ENCODE peak calls at places on chromosomes 13 and 19, in nine cellular contexts. Q is uterus, J is HL-60, U is IMR-90, R is astrocyte of the spinal cord, G is NB4, T is tibial nerve, N is psoas muscle, A is fibroblast of mammary gland. M is an unnamed sample.

GRCh38 chr13:61927648-61928047 is 512.0 kb upstream of the PCDH20 start:
- DNase-seq in Q (no peak), N (no peak), U (no peak), A (no peak), J (no peak), G (no peak), T (no peak), R (no peak), M (no peak)

GRCh38 chr19:35236638-35237400 is 8.3 kb upstream of the FAM187B start:
- DNase-seq in R (no peak), A (no peak), N (no peak), J (peak), U (no peak), G (peak), T (no peak), Q (no peak), M (no peak)

GRCh38 chr19:21698215-21698614 is 69.2 kb downstream of the ZNF100 start:
- DNase-seq in G (peak), T (peak), U (peak), R (peak), Q (no peak), N (no peak), J (no peak), A (peak), M (peak)

GRCh38 chr13:100608906-100609305 is 20.3 kb upstream of the GGACT start:
- DNase-seq in R (no peak), G (peak), J (no peak), N (no peak), U (no peak), T (no peak), A (no peak), Q (no peak), M (peak)

GRCh38 chr13:62119739-62120700 is 704.4 kb upstream of the PCDH20 start:
- DNase-seq in R (peak), U (peak), G (peak), J (no peak), Q (no peak), A (peak), T (no peak), N (no peak), M (peak)

GRCh38 chr13:77325371-77325941 is 1.4 kb downstream of the MYCBP2 start:
- DNase-seq in J (no peak), A (no peak), Q (no peak), T (no peak), U (no peak), N (no peak), G (peak), R (peak), M (peak)

GRCh38 chr13:60936281-60936680 is 479.4 kb downstream of the PCDH20 start:
- DNase-seq in Q (no peak), T (no peak), G (no peak), J (no peak), A (no peak), R (no peak), U (no peak), N (no peak), M (no peak)

GRCh38 chr19:4295972-4296771 is 6.0 kb downstream of the TMIGD2 start:
- DNase-seq in R (no peak), J (no peak), Q (no peak), N (no peak), T (no peak), G (peak), A (no peak), U (no peak), M (no peak)

GRCh38 chr13:35961461-35962220 is 169.5 kb downstream of the DCLK1 start:
- DNase-seq in R (no peak), U (peak), G (no peak), A (peak), Q (no peak), J (no peak), N (no peak), T (no peak), M (peak)

GRCh38 chr19:49297403-49297802 is 27.6 kb downstream of the SLC6A16 start:
- DNase-seq in R (peak), N (no peak), G (no peak), T (no peak), A (peak), Q (no peak), J (no peak), U (peak), M (no peak)

GRCh38 chr13:51959773-51960172 is 51.5 kb downstream of the ATP7B start:
- DNase-seq in R (no peak), N (no peak), A (no peak), Q (no peak), G (peak), T (no peak), J (no peak), U (no peak), M (no peak)

GRCh38 chr13:44300895-44301638 is 72.6 kb upstream of the SERP2 start:
- DNase-seq in Q (peak), G (peak), R (peak), N (peak), J (no peak), T (no peak), U (peak), A (peak), M (peak)

GRCh38 chr19:57512845-57513244 is 13.1 kb downstream of the ZNF773 start:
- DNase-seq in T (no peak), Q (no peak), A (peak), N (no peak), R (peak), G (peak), J (no peak), U (peak), M (peak)

GRCh38 chr19:53772943-53773342 is 51.2 kb downstream of the NLRP12 start:
- DNase-seq in J (peak), G (peak), R (peak), N (no peak), U (peak), T (peak), Q (peak), A (peak), M (peak)

GRCh38 chr13:52882803-52883202 is 34.4 kb upstream of the PCDH8 start:
- DNase-seq in A (no peak), N (no peak), J (no peak), G (no peak), Q (no peak), R (no peak), U (no peak), T (no peak), M (no peak)

GRCh38 chr13:113431171-113431570 is 22.1 kb downstream of the ADPRHL1 start:
- DNase-seq in R (no peak), G (no peak), Q (no peak), A (no peak), T (no peak), J (no peak), N (no peak), U (no peak), M (no peak)

GRCh38 chr13:20940083-20940482 is 37.5 kb upstream of the XPO4 start:
- DNase-seq in G (no peak), R (no peak), J (no peak), A (peak), Q (no peak), N (no peak), T (no peak), U (peak), M (peak)

GRCh38 chr19:47633996-47634395 is 25.1 kb downstream of the BICRA start:
- DNase-seq in R (no peak), Q (no peak), U (no peak), T (no peak), A (no peak), N (no peak), G (no peak), J (no peak), M (no peak)

GRCh38 chr13:84844473-84844872 is 954.7 kb downstream of the SLITRK6 start:
- DNase-seq in G (peak), T (no peak), J (no peak), A (no peak), N (no peak), R (peak), Q (no peak), U (no peak), M (no peak)

GRCh38 chr13:78136966-78137365 is 218.3 kb upstream of the EDNRB start:
- DNase-seq in G (no peak), J (no peak), T (no peak), Q (no peak), U (no peak), A (no peak), N (no peak), R (no peak), M (no peak)

GRCh38 chr19:40251991-40252390 is 25.5 kb upstream of the CCNP start:
- DNase-seq in N (no peak), T (no peak), J (no peak), G (no peak), U (no peak), R (no peak), Q (no peak), A (no peak), M (no peak)

GRCh38 chr13:110028838-110029621 is 242.6 kb upstream of the IRS2 start:
- DNase-seq in J (no peak), U (no peak), G (no peak), N (no peak), R (no peak), A (no peak), T (no peak), Q (no peak), M (peak)

GRCh38 chr19:12937243-12938053 is 961 bp upstream of the CALR start:
- DNase-seq in G (peak), U (no peak), A (peak), T (peak), N (peak), J (peak), Q (no peak), R (no peak), M (no peak)

GRCh38 chr13:26616126-26616525 is 58.6 kb downstream of the WASF3 start:
- DNase-seq in Q (no peak), J (no peak), T (no peak), N (no peak), U (peak), R (peak), G (no peak), A (peak), M (peak)

GRCh38 chr13:63690672-63691071 is 2275.0 kb upstream of the PCDH20 start:
- DNase-seq in N (no peak), G (peak), T (no peak), R (no peak), U (peak), A (no peak), J (peak), Q (no peak), M (no peak)

DNA sequence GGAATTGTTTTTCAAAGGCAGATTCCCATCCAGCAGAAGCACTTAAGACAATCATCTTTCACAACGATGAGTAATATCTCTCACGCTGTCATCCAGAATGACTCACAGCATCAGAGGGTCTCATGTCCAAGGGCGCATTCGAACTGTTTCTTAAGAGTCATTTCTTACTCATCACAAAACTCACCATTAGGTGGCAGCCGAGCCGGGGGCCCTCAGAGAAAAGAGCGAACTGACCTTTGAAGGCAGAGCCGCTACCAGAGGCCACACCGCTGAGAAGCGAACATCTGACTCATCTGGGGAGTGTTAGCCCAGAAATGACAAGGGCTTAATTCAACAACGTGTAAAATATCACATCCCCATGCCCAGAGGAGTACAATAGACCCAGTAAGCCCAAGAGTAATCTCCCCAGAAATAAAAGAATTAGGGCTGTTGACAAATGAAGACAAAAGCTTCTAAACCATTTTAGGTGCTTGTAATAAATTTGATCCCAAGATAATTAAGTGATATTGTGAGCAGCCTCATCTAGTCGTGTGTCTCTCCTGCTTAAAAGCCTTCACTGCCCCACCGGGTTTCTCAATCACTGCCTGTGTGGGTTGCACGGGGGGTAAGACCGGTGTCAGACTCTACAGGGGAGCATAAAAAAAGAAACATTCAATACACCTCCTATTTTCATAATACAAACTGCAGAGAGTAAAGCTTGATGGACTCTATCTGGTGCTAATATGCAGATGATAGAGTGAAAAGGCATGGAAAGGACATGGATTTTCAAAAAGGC is 96.2 kb downstream of the CYSLTR2 start:
- DNase-seq in Q (peak), N (peak), R (peak), T (peak), J (no peak), G (peak), U (peak), A (peak), M (peak)
- TF ChIP-seq CTCF in Q (peak), N (peak), R (peak), T (peak), J (no peak), G (peak), U (peak), A (peak), M (peak)

GRCh38 chr13:95155504-95155903 is 145.7 kb downstream of the ABCC4 start:
- DNase-seq in A (no peak), G (no peak), R (no peak), U (no peak), T (no peak), N (no peak), J (no peak), Q (no peak), M (no peak)

GRCh38 chr13:95156208-95156607 is 145.0 kb downstream of the ABCC4 start:
- DNase-seq in U (peak), Q (no peak), T (no peak), G (peak), N (no peak), R (peak), J (no peak), A (peak), M (peak)

GRCh38 chr13:95154441-95154886 is 146.8 kb downstream of the ABCC4 start:
- DNase-seq in J (no peak), R (no peak), A (peak), T (no peak), U (no peak), Q (no peak), N (no peak), G (no peak), M (peak)

GRCh38 chr13:95155093-95155492 is 146.2 kb downstream of the ABCC4 start:
- DNase-seq in N (no peak), T (no peak), J (no peak), Q (no peak), A (peak), R (no peak), G (no peak), U (no peak), M (peak)

DNA sequence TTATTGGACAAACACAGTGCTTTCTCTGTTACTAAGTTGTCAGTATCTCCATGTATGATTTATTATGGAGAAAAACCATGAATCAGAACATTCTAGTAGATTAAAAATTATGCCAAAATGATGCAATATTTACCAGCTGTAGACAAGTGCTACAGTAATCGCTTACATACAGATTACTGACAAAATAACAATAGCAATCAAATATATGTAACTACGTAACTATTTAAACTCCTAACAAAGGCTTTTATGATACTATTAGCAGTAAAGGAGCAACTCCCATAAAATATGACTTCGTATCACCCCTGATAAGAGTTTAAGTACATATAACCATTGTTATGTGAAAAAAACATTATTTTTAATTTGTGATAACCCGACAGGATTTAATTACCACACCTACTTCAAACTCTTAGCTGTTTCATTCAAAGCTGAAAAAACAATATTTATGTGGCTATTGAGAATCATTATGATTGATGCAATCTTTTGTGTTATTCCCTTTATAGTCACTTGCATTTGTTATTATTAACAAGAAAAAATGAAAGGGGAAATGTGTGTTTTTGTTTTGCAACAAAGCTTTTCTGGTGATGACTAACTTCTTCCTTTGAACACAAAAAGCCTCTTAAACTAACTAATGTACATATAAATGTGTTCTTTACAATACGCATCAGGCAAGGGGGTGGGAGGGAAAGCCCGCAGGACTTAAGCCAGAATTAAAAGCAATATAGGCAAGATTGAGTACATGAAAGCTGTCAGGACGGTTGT is 147.4 kb downstream of the ABCC4 start:
- DNase-seq in Q (no peak), U (peak), G (peak), T (no peak), N (no peak), A (peak), R (peak), J (no peak), M (peak)
- H3K4me3 ChIP-seq in Q (no peak), U (no peak), G (no peak), T (no peak), N (no peak), A (no peak), R (no peak), J (no peak), M (no peak)

DNA sequence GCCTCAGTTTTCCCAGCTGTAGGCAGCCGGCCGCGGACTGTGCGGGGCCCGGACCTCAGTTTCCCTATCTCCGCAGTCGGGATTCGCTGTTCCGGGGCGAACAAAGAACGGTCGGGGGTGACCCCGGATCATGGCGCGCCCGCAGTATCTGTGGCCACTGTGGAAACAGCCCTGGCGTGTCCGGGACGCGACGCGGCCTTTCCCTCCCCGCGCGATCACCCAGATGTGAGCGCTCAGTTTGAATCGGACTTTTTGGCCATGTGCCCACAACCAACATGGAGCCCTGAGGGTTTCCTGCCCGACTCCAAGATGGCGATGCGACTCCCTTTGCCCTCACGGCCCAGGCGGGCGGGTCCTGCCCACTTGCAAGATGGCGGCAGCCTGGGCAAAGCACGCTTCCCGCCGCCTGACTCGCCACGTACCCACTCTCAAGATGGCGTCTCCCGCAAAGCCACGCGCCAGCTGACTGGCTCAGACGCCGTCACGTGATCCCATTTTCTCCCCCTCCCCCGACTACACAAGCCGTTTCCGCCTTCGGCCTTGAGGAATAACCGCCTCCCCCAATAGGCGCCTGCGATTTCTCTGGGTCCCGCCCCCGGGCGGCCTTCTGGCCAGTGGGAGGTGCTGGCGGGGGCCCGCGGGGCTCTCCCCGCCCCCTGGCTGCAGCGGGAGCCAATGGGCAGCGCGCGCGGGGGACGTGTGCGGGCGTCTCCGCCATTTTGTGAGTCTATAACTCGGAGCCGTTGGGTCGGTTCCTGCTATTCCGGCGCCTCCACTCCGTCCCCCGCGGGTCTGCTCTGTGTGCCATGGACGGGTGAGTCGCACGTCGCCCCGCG is at the start of gene PTBP1:
- DNase-seq in J (peak), R (peak), N (peak), Q (peak), U (peak), G (peak), A (peak), T (peak), M (peak)
- TF ChIP-seq CTCF in J (no peak), R (no peak), N (no peak), Q (peak), U (no peak), G (no peak), A (no peak), T (peak), M (peak)

GRCh38 chr19:2736550-2737190 is 3.1 kb downstream of the SLC39A3 start:
- DNase-seq in U (no peak), G (no peak), T (no peak), N (no peak), A (no peak), J (no peak), R (no peak), Q (no peak), M (no peak)

GRCh38 chr19:2744113-2744512 is 4.3 kb upstream of the SLC39A3 start:
- DNase-seq in R (no peak), U (no peak), G (no peak), Q (no peak), A (no peak), T (no peak), N (no peak), J (no peak), M (no peak)

GRCh38 chr19:2739602-2740313 is at the start of gene SLC39A3:
- DNase-seq in A (peak), G (peak), U (peak), J (peak), R (peak), Q (peak), T (peak), N (peak), M (peak)

GRCh38 chr19:2743099-2743498 is 3.3 kb upstream of the SLC39A3 start:
- DNase-seq in J (no peak), N (no peak), T (no peak), U (no peak), R (no peak), A (no peak), Q (no peak), G (no peak), M (no peak)

GRCh38 chr19:2740314-2740656 is 468 bp upstream of the SLC39A3 start:
- DNase-seq in A (no peak), R (no peak), G (no peak), U (no peak), Q (no peak), T (no peak), N (no peak), J (no peak), M (no peak)
- H3K4me3 ChIP-seq in A (no peak), R (no peak), G (no peak), U (no peak), Q (peak), T (no peak), N (peak), J (no peak), M (no peak)

DNA sequence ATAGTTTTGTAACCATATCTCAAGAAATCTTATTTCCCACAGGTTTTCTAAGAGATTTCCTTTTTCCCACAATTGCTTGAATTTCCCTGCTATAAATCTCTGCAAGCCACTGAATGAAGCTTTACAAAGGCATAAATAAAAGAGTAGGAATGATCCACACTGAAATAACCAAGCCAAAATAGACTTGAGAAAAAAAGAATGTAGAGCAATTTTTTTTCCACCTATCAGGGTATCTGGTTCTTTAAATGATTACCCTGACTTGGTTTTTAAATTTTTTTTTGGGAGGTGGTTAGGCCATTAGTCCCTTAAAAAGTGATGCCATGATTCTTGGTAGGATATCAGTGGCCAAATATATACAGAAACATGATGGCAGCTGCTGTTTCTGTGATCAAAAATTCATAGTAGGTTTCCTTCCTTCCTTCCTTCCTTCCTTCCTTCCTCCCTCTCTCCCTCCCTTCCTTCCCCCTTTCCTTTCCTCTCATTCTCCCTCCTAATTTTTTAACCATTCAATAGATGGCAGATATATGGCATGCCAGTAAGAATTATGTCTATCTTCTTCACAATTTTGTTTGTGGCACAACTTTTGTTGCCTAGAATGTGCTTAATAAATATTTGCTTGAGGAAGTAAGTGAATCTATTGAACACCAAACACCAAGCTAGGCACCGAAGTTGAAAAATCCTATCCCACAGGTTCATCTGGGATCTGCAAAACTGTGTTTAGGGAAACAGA is 233.7 kb downstream of the LHFPL6 start:
- DNase-seq in G (no peak), Q (no peak), R (no peak), T (no peak), U (no peak), N (no peak), A (no peak), J (no peak), M (no peak)
- TF ChIP-seq CTCF in G (no peak), Q (no peak), R (no peak), T (no peak), U (no peak), N (no peak), A (no peak), J (no peak), M (no peak)

GRCh38 chr19:28307460-28307859 is 905.5 kb downstream of the UQCRFS1 start:
- DNase-seq in J (no peak), N (no peak), Q (no peak), R (no peak), A (peak), G (no peak), T (no peak), U (no peak), M (peak)
- H3K4me3 ChIP-seq in J (no peak), N (no peak), Q (no peak), R (no peak), A (no peak), G (no peak), T (no peak), U (no peak), M (no peak)

M was measured in fibroblast of the aortic adventitia.